ENCODE peak calls at places on chromosomes 6 and 20, in ten cellular contexts. W is heart right ventricle; L is CD8-positive, alpha-beta memory T cell; G is mesendoderm; F is ovary; R is CD4-positive, alpha-beta memory T cell; N is kidney; K is cardiac muscle cell; B is GM23248; Q is left lung. H is an unnamed sample. For H3K4me1, the result is how much of the 10 kb centered on the place peaks cover.

GRCh38 chr6:1416820-1417219 is 27.4 kb downstream of the FOXF2 start:
- DNase-seq in L (no peak), W (no peak), K (no peak), F (no peak), Q (no peak), G (no peak), N (no peak), B (no peak), R (no peak), H (no peak)

GRCh38 chr6:63346217-63346834 is 26.5 kb upstream of the LGSN start:
- DNase-seq in L (no peak), B (no peak), K (no peak), R (no peak), G (no peak), F (no peak), N (no peak), Q (no peak), W (no peak), H (no peak)

GRCh38 chr6:138981416-138981815 is 6.6 kb downstream of the REPS1 start:
- DNase-seq in Q (no peak), B (no peak), N (no peak), G (no peak), L (no peak), K (peak), W (no peak), F (no peak), R (no peak), H (no peak)

GRCh38 chr6:70669133-70669532 is 1.4 kb downstream of the SMAP1 start:
- DNase-seq in N (no peak), G (no peak), W (no peak), B (peak), K (no peak), F (no peak), Q (no peak), L (no peak), R (no peak), H (no peak)

GRCh38 chr20:44706371-44707258 is 8.6 kb upstream of the CCN5 start:
- DNase-seq in W (no peak), B (peak), R (no peak), K (no peak), L (no peak), Q (no peak), N (no peak), F (peak), G (no peak), H (peak)

GRCh38 chr6:170110201-170111140 is 180.4 kb downstream of the DLL1 start:
- DNase-seq in F (peak), G (no peak), R (no peak), B (no peak), L (no peak), Q (peak), N (peak), K (no peak), W (no peak), H (peak)

GRCh38 chr20:19543114-19543513 is 214.9 kb upstream of the RIN2 start:
- DNase-seq in B (no peak), W (no peak), N (no peak), F (no peak), G (no peak), R (no peak), K (no peak), Q (no peak), L (no peak), H (no peak)

GRCh38 chr6:16800942-16801341 is 39.7 kb upstream of the ATXN1 start:
- DNase-seq in L (no peak), Q (no peak), K (peak), F (no peak), R (no peak), W (no peak), N (no peak), B (peak), G (no peak), H (no peak)

GRCh38 chr6:41488392-41489129 is 57.6 kb upstream of the FOXP4 start:
- DNase-seq in F (peak), L (no peak), W (peak), R (no peak), G (peak), Q (peak), N (peak), B (peak), K (peak), H (no peak)

DNA sequence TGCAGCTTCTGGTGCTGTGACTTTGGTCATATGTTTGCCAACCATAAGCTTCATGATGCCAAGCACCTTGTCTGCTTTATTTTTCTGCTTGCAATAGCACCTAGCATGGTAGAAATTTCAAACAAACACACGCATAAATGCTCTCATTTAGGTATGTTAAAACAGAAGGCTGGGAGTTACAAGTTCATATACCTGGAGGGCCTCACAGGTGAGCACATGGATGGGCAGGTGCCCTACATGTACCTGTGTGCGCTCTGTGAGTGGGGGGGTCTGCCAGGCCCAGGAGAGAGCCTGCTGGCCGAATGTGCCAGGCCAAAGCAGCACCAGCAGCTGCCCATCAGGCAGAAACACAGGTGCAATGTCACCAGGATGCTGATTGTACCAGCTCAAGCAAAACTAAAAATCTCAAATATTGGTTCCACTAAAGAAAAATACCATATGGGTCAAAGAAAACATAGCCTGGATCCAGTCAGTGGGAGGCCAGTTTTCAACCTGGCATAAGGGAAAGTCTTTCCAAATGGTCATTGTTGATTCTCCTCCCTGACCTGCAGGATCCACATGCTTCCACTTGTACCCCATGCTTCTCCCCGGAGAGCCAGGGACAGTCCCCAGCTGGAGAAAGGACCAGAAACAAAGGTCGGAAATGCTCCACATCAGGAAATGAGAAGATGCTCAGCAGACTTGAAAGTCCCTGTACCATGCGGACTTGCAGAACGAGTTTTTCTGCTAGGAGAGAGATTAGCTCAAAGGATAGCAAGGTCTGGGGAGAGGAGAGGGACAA is 7.2 kb upstream of the PFDN4 start:
- DNase-seq in G (peak), R (no peak), Q (no peak), F (no peak), L (no peak), B (no peak), K (no peak), N (no peak), W (no peak), H (no peak)
- H3K4me1 ChIP-seq in G (under half), R (under half), Q (under half), F (under half), L (under half), B (under half), K (under half), N (under half), W (under half), H (under half)

GRCh38 chr6:33289784-33290315 is 449 bp downstream of the PFDN6 start:
- DNase-seq in Q (no peak), N (no peak), B (peak), K (no peak), R (no peak), G (no peak), W (no peak), F (no peak), L (no peak), H (no peak)
- H3K27ac ChIP-seq in Q (peak), N (no peak), B (peak), K (peak), R (peak), G (no peak), W (peak), F (no peak), L (peak), H (peak)

GRCh38 chr20:23161968-23162696 is 76.0 kb upstream of the CD93 start:
- DNase-seq in B (no peak), K (peak), W (peak), F (peak), G (no peak), L (no peak), R (no peak), N (peak), Q (peak), H (peak)
- H3K4me1 ChIP-seq in B (under half), K (under half), W (half or more), F (under half), G (under half), L (under half), R (under half), N (under half), Q (under half), H (half or more)

GRCh38 chr6:89690944-89691324 is 52.4 kb upstream of the LYRM2 start:
- DNase-seq in R (no peak), N (no peak), L (no peak), B (no peak), G (peak), Q (no peak), W (no peak), K (no peak), F (no peak), H (no peak)
- H3K27ac ChIP-seq in R (no peak), N (no peak), L (no peak), B (no peak), G (peak), Q (no peak), W (no peak), K (no peak), F (no peak), H (no peak)

DNA sequence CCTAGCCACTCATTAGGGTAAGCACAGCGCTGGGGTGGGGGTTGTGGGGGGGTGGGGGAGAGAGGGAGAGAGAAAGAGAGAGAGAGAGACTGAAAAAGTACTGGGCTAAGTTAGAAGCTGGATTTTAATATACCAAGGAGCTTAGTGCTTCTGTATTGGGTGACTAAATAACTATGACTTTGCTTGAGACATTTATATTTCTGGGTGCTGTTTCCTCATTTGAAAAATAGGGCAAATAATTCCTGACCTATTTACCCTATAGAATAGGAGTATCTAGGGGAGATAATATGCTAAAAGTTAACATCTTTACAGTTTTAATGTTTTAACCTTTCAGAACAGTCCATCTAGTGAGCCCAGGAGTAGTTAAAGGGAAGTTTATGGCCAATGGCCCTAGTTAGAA is 7.7 kb downstream of the NKAIN2 start:
- DNase-seq in F (no peak), W (no peak), L (no peak), R (no peak), B (no peak), Q (no peak), K (no peak), G (no peak), N (no peak), H (no peak)
- H3K4me1 ChIP-seq in F (under half), W (under half), L (under half), R (under half), B (under half), Q (under half), K (under half), G (under half), N (under half), H (under half)

GRCh38 chr6:132231121-132231520 is 170.2 kb downstream of the MOXD1 start:
- DNase-seq in Q (no peak), L (no peak), K (no peak), N (no peak), G (no peak), B (no peak), F (no peak), R (no peak), W (no peak), H (no peak)

GRCh38 chr6:132234356-132234755 is 166.9 kb downstream of the MOXD1 start:
- DNase-seq in G (no peak), W (no peak), R (no peak), Q (no peak), B (no peak), L (no peak), N (no peak), K (no peak), F (no peak), H (no peak)

GRCh38 chr6:132235596-132236280 is 165.5 kb downstream of the MOXD1 start:
- DNase-seq in K (no peak), G (no peak), R (no peak), B (peak), W (no peak), L (no peak), Q (no peak), N (no peak), F (no peak), H (no peak)

GRCh38 chr6:132236744-132237143 is 164.5 kb downstream of the MOXD1 start:
- DNase-seq in Q (no peak), R (no peak), F (no peak), W (no peak), B (peak), K (no peak), L (no peak), N (no peak), G (peak), H (no peak)

DNA sequence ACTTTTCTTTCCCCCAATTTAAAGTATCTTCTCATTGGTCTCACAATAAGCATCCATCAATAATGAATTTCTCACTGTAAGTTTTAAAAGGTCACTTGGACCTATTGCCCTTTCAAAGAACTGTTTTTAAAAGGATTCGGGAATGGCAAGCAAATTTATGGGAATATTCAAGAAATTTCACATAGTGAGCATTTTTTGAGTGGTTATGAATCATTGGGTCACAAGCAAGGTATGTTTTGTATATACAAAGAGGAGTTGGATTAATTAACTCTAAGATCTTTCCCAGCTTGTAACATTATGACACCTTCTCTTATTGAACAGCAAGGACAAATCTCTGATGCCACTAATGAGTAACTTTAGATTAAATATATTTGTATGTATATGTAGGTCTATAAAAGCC is 165.0 kb downstream of the MOXD1 start:
- DNase-seq in K (no peak), F (no peak), B (no peak), R (no peak), W (no peak), G (no peak), N (no peak), Q (no peak), L (no peak), H (no peak)
- H3K27ac ChIP-seq in K (no peak), F (no peak), B (peak), R (no peak), W (no peak), G (no peak), N (no peak), Q (no peak), L (no peak), H (no peak)

GRCh38 chr6:2893276-2893675 is 9.8 kb downstream of the SERPINB9 start:
- DNase-seq in G (no peak), L (no peak), W (no peak), F (no peak), N (no peak), R (no peak), K (no peak), Q (no peak), B (no peak), H (no peak)

GRCh38 chr6:2899596-2899995 is 3.5 kb downstream of the SERPINB9 start:
- DNase-seq in F (no peak), N (no peak), W (no peak), B (no peak), R (peak), Q (no peak), L (no peak), G (no peak), K (no peak), H (no peak)

GRCh38 chr6:2895072-2895471 is 8.0 kb downstream of the SERPINB9 start:
- DNase-seq in Q (no peak), W (no peak), K (no peak), L (no peak), F (no peak), G (no peak), R (no peak), N (no peak), B (no peak), H (no peak)

GRCh38 chr6:2900221-2900807 is 2.8 kb downstream of the SERPINB9 start:
- DNase-seq in G (no peak), N (no peak), L (no peak), K (no peak), F (no peak), Q (no peak), B (peak), R (peak), W (no peak), H (no peak)

GRCh38 chr6:2896741-2897140 is 6.4 kb downstream of the SERPINB9 start:
- DNase-seq in R (no peak), G (no peak), N (no peak), K (no peak), F (no peak), B (no peak), Q (no peak), L (no peak), W (no peak), H (no peak)
- H3K4me1 ChIP-seq in R (half or more), G (under half), N (under half), K (under half), F (under half), B (under half), Q (under half), L (half or more), W (under half), H (under half)

DNA sequence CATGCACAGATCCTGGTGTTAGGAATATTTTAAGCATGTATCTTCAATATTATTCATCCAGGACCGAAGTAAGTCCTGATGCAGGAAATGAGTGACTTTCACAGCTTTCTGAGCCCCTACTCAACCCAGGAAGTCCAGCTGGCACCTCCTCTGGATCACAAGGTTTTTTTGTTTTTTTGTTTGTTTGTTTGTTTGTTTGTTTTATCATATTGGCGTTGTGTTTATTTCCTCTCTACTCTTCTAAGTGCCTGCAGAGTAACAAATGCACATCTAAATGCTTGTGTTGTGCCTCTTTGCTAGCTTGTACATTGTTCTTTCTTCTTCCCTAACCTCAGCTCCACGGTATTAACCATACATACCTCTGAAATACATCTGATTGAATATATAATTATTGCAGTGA is 594.3 kb upstream of the ADGRB3 start:
- DNase-seq in W (no peak), L (no peak), N (no peak), G (no peak), B (no peak), Q (no peak), F (no peak), R (no peak), K (no peak), H (no peak)
- H3K27ac ChIP-seq in W (no peak), L (peak), N (no peak), G (no peak), B (no peak), Q (no peak), F (no peak), R (no peak), K (no peak), H (no peak)

GRCh38 chr6:152093711-152094110 is 286.2 kb downstream of the ESR1 start:
- DNase-seq in B (no peak), R (no peak), W (no peak), G (peak), Q (no peak), F (no peak), K (no peak), N (no peak), L (no peak), H (no peak)

GRCh38 chr6:152096863-152097496 is 289.5 kb downstream of the ESR1 start:
- DNase-seq in K (peak), B (peak), F (no peak), L (no peak), W (no peak), Q (no peak), R (no peak), G (no peak), N (no peak), H (no peak)

GRCh38 chr6:152091851-152092341 is 284.4 kb downstream of the ESR1 start:
- DNase-seq in N (no peak), R (no peak), F (no peak), G (no peak), L (no peak), Q (no peak), K (peak), B (peak), W (no peak), H (no peak)

GRCh38 chr6:152094992-152095592 is 287.6 kb downstream of the ESR1 start:
- DNase-seq in Q (peak), G (peak), W (peak), R (no peak), B (peak), K (peak), N (peak), F (peak), L (no peak), H (peak)

DNA sequence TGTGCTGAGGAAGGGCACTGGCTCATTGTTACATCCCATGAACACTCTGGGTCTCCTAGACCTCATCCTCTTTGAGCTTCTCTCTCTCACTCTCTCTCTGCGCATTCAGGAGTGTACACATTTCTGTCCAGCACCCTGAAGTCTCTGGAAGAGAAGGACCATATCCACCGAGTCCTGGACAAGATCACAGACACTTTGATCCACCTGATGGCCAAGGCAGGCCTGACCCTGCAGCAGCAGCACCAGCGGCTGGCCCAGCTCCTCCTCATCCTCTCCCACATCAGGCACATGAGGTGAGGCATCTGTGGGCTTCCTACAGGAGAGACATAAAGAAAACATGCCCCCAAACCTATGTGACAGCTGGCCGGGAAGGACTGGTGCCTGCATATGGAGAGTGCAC is 286.8 kb downstream of the ESR1 start:
- DNase-seq in K (no peak), G (no peak), L (no peak), N (no peak), F (no peak), W (no peak), Q (no peak), B (no peak), R (no peak), H (no peak)
- H3K4me1 ChIP-seq in K (under half), G (under half), L (under half), N (under half), F (under half), W (under half), Q (under half), B (half or more), R (under half), H (half or more)

GRCh38 chr6:158815379-158815724 is 3.8 kb downstream of the EZR start:
- DNase-seq in N (no peak), G (no peak), W (no peak), F (no peak), R (no peak), B (no peak), K (no peak), Q (no peak), L (no peak), H (no peak)
- H3K27ac ChIP-seq in N (peak), G (no peak), W (no peak), F (no peak), R (peak), B (no peak), K (no peak), Q (peak), L (peak), H (no peak)